ENCODE peak calls at places on chromosomes 1 and 21, in ten cellular contexts. M is fibroblast of lung, Z is neuronal stem cell, J is A549, G is GM23248, O is astrocyte, K is IMR-90, E is endothelial cell of umbilical vein, A is neural progenitor cell, H is PC-3. C is an unnamed sample. For H3K4me1, the result is how much of the 10 kb centered on the place peaks cover.

GRCh38 chr1:200753650-200754198 is 15.0 kb downstream of the CAMSAP2 start:
- DNase-seq in M (no peak), Z (no peak), J (no peak), G (no peak), O (no peak), K (no peak), E (no peak), A (no peak), H (no peak), C (no peak)

GRCh38 chr1:8293141-8293540 is 24.8 kb upstream of the SLC45A1 start:
- DNase-seq in M (no peak), Z (no peak), J (no peak), G (no peak), O (no peak), K (no peak), E (no peak), A (no peak), H (no peak), C (no peak)

GRCh38 chr1:67626495-67627235 is 58.3 kb upstream of the GADD45A start:
- DNase-seq in M (peak), Z (no peak), J (peak), G (peak), O (peak), K (peak), E (peak), A (no peak), H (peak), C (no peak)

GRCh38 chr1:34108269-34108668 is 56.8 kb downstream of the CSMD2 start:
- DNase-seq in M (no peak), Z (no peak), J (no peak), G (no peak), O (no peak), K (no peak), E (no peak), A (no peak), H (no peak), C (no peak)

GRCh38 chr1:92752719-92753118 is 32.2 kb downstream of the EVI5 start:
- DNase-seq in M (peak), Z (no peak), J (no peak), G (peak), O (peak), K (peak), E (no peak), A (no peak), H (peak), C (no peak)

GRCh38 chr1:184910596-184910995 is 63.7 kb downstream of the NIBAN1 start:
- DNase-seq in M (peak), Z (peak), J (no peak), G (peak), O (no peak), K (peak), E (no peak), A (peak), H (no peak), C (no peak)

GRCh38 chr1:230906226-230906625 is 37.9 kb upstream of the C1orf198 start:
- DNase-seq in M (no peak), Z (no peak), J (no peak), G (no peak), O (no peak), K (no peak), E (no peak), A (no peak), H (no peak), C (no peak)

GRCh38 chr1:36023098-36023769 is 60.7 kb upstream of the TEKT2 start:
- DNase-seq in M (no peak), Z (no peak), J (no peak), G (no peak), O (no peak), K (no peak), E (no peak), A (no peak), H (no peak), C (no peak)

GRCh38 chr1:160427625-160428024 is 27.3 kb downstream of the VANGL2 start:
- DNase-seq in M (no peak), Z (no peak), J (no peak), G (no peak), O (no peak), K (no peak), E (no peak), A (no peak), H (no peak), C (no peak)

GRCh38 chr1:9167638-9168037 is 38.7 kb upstream of the GPR157 start:
- DNase-seq in M (no peak), Z (no peak), J (no peak), G (no peak), O (no peak), K (no peak), E (no peak), A (no peak), H (no peak), C (no peak)

DNA sequence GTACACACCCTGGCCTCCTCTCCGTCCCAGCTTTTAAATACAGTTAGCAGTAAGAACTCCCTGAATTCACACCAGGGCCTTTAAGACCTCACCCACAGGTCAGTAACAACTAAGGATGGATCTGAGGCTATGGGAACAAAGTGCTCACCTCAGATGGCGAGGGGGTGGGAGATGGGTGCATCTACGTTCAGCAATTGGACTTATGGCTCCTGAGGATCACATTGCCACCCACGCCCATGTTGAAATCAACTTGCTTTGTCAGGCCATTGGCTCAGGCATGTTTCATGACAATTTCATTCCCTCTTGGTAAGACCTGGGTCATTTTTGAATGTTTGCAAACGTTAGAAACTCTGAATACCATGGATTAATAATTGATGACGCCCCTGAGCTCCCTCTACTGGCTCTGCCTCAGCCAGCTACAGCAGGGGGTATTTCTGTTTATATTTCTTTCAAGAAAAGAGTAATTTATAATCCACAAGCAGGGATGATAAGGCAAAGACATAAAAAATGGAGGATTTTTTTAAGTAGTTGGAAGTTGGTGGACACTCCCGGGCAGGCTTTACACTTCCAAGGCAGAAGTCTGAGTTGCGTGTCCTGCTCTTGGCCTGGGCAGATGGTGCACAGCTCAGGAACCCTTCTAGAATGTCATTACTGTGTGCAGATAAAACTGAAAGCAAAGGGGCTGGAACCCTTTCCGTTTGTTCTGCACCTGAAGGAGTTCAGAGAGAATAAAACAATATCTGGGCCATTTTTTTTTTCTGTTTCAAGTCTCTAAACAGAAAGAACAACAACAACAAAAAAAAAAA is 13.7 kb upstream of the LBR start:
- DNase-seq in M (no peak), Z (no peak), J (peak), G (no peak), O (no peak), K (no peak), E (no peak), A (no peak), H (no peak), C (no peak)
- H3K4me1 ChIP-seq in M (under half), Z (under half), J (under half), G (under half), O (under half), K (under half), E (under half), A (under half), H (under half), C (under half)

GRCh38 chr1:108188801-108189200 is 11.3 kb downstream of the SLC25A24 start:
- DNase-seq in M (no peak), Z (no peak), J (no peak), G (no peak), O (no peak), K (no peak), E (no peak), A (no peak), H (no peak), C (no peak)

GRCh38 chr1:108183301-108183700 is 16.8 kb downstream of the SLC25A24 start:
- DNase-seq in M (no peak), Z (no peak), J (no peak), G (no peak), O (no peak), K (no peak), E (no peak), A (no peak), H (no peak), C (no peak)

DNA sequence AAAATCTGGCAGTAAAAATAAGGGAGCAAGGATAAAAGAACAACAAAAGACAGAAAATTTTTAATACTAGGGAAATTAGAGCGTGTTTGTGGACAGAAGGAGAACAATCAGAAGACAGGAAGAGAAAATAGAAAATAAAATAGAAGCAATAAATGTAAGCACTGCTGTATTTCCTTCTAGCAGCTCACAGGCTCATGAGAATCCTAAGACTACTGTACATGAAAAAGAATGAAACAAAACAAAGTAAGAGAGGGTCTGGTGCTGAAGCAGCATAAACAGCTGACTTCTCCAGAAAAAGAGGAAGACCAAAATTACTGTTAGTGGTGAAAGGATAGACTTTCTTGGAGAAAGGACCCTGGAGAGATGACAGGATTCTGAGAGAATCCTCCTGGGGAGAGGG is 17.3 kb downstream of the SLC25A24 start:
- DNase-seq in M (no peak), Z (no peak), J (no peak), G (no peak), O (no peak), K (no peak), E (no peak), A (no peak), H (no peak), C (no peak)
- H3K4me2 ChIP-seq in M (no peak), Z (no peak), J (peak), G (no peak), O (no peak), K (no peak), E (no peak), A (no peak), H (no peak), C (no peak)

GRCh38 chr21:45432575-45433255 is 27.8 kb downstream of the COL18A1 start:
- DNase-seq in M (peak), Z (no peak), J (no peak), G (peak), O (peak), K (peak), E (peak), A (no peak), H (no peak), C (no peak)
- H3K4me1 ChIP-seq in M (under half), Z (under half), J (under half), G (under half), O (half or more), K (under half), E (under half), A (under half), H (under half), C (under half)

GRCh38 chr1:232628335-232629214 is 1.4 kb downstream of the SIPA1L2 start:
- DNase-seq in M (peak), Z (no peak), J (peak), G (peak), O (peak), K (peak), E (peak), A (peak), H (peak), C (no peak)
- H3K4me2 ChIP-seq in M (peak), Z (peak), J (peak), G (peak), O (peak), K (peak), E (peak), A (peak), H (peak), C (peak)

GRCh38 chr1:236795757-236796719 is 946 bp downstream of the MTR start:
- DNase-seq in M (peak), Z (no peak), J (no peak), G (peak), O (peak), K (peak), E (peak), A (peak), H (peak), C (no peak)

GRCh38 chr1:236802264-236802663 is 7.2 kb downstream of the MTR start:
- DNase-seq in M (no peak), Z (no peak), J (no peak), G (no peak), O (no peak), K (no peak), E (no peak), A (no peak), H (no peak), C (no peak)

GRCh38 chr1:236800002-236800620 is 5.0 kb downstream of the MTR start:
- DNase-seq in M (peak), Z (no peak), J (no peak), G (peak), O (peak), K (peak), E (no peak), A (no peak), H (no peak), C (no peak)

GRCh38 chr1:236799001-236799400 is 3.9 kb downstream of the MTR start:
- DNase-seq in M (no peak), Z (no peak), J (no peak), G (no peak), O (no peak), K (no peak), E (no peak), A (no peak), H (no peak), C (no peak)

DNA sequence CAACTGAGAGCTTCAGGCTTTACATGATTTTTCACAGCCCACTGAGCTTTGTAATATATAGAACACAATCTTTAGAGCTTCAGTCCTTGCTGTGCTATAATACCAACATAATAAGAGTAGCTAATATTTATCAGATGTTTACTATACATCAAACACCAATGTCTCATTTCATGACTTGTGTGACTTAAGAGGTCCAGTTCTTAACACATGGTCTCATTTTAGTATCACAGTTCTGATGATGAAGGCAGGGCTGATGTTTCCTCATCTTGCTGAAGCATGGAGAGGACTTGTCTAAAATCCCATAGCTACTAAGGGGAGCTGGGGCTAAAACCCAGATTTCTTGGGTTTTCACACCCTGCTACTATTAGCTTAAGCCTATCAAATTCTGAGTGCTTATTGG is 5.5 kb downstream of the MTR start:
- DNase-seq in M (no peak), Z (no peak), J (no peak), G (no peak), O (no peak), K (no peak), E (no peak), A (no peak), H (no peak), C (no peak)
- H3K4me1 ChIP-seq in M (under half), Z (under half), J (under half), G (under half), O (under half), K (under half), E (under half), A (under half), H (under half), C (under half)

C was measured in DND-41.